ENCODE peak calls at places on chromosomes 4 and X, in ten cellular contexts. One of them, this sample, is unnamed.

GRCh38 chrX:40152173-40152705 is 54.5 kb upstream of the BCOR start:
- DNase-seq in psoas muscle: peak
- DNase-seq in frontal cortex: no peak
- DNase-seq in coronary artery: no peak
- DNase-seq in naive thymus-derived CD8-positive, alpha-beta T cell: no peak
- DNase-seq in fibroblast of lung: no peak
- DNase-seq in T-cell: peak
- DNase-seq in posterior cingulate gyrus: peak
- DNase-seq in C1 segment of cervical spinal cord: no peak
- DNase-seq in cerebellum: no peak
- DNase-seq in this sample: no peak

GRCh38 chrX:133580630-133581029 is 165.3 kb upstream of the GPC4 start:
- DNase-seq in psoas muscle: no peak
- DNase-seq in frontal cortex: no peak
- DNase-seq in coronary artery: no peak
- DNase-seq in naive thymus-derived CD8-positive, alpha-beta T cell: no peak
- DNase-seq in fibroblast of lung: peak
- DNase-seq in T-cell: no peak
- DNase-seq in posterior cingulate gyrus: no peak
- DNase-seq in C1 segment of cervical spinal cord: no peak
- DNase-seq in cerebellum: no peak
- DNase-seq in this sample: peak

GRCh38 chr4:133720001-133720400 is 481.6 kb downstream of the PABPC4L start:
- DNase-seq in psoas muscle: no peak
- DNase-seq in frontal cortex: no peak
- DNase-seq in coronary artery: no peak
- DNase-seq in naive thymus-derived CD8-positive, alpha-beta T cell: no peak
- DNase-seq in fibroblast of lung: peak
- DNase-seq in T-cell: no peak
- DNase-seq in posterior cingulate gyrus: no peak
- DNase-seq in C1 segment of cervical spinal cord: no peak
- DNase-seq in cerebellum: no peak
- DNase-seq in this sample: no peak

GRCh38 chrX:11427082-11428033 is 134.1 kb downstream of the AMELX start:
- DNase-seq in psoas muscle: peak
- DNase-seq in frontal cortex: peak
- DNase-seq in coronary artery: no peak
- DNase-seq in naive thymus-derived CD8-positive, alpha-beta T cell: no peak
- DNase-seq in fibroblast of lung: no peak
- DNase-seq in T-cell: no peak
- DNase-seq in posterior cingulate gyrus: peak
- DNase-seq in C1 segment of cervical spinal cord: no peak
- DNase-seq in cerebellum: no peak
- DNase-seq in this sample: no peak

GRCh38 chr4:183434264-183435045 is 10.0 kb upstream of the CDKN2AIP start:
- DNase-seq in psoas muscle: no peak
- DNase-seq in frontal cortex: no peak
- DNase-seq in coronary artery: no peak
- DNase-seq in naive thymus-derived CD8-positive, alpha-beta T cell: no peak
- DNase-seq in fibroblast of lung: no peak
- DNase-seq in T-cell: no peak
- DNase-seq in posterior cingulate gyrus: no peak
- DNase-seq in C1 segment of cervical spinal cord: no peak
- DNase-seq in cerebellum: no peak
- DNase-seq in this sample: no peak

GRCh38 chr4:111773858-111774257 is 371.4 kb upstream of the FAM241A start:
- DNase-seq in psoas muscle: no peak
- DNase-seq in frontal cortex: no peak
- DNase-seq in coronary artery: no peak
- DNase-seq in naive thymus-derived CD8-positive, alpha-beta T cell: no peak
- DNase-seq in fibroblast of lung: no peak
- DNase-seq in T-cell: no peak
- DNase-seq in posterior cingulate gyrus: no peak
- DNase-seq in C1 segment of cervical spinal cord: no peak
- DNase-seq in cerebellum: no peak
- DNase-seq in this sample: no peak

GRCh38 chr4:19774690-19775256 is 476.9 kb upstream of the SLIT2 start:
- DNase-seq in psoas muscle: no peak
- DNase-seq in frontal cortex: no peak
- DNase-seq in coronary artery: no peak
- DNase-seq in naive thymus-derived CD8-positive, alpha-beta T cell: no peak
- DNase-seq in fibroblast of lung: peak
- DNase-seq in T-cell: no peak
- DNase-seq in posterior cingulate gyrus: no peak
- DNase-seq in C1 segment of cervical spinal cord: no peak
- DNase-seq in cerebellum: no peak
- DNase-seq in this sample: no peak

GRCh38 chr4:68129793-68130192 is at the start of gene TMPRSS11F:
- DNase-seq in psoas muscle: no peak
- DNase-seq in frontal cortex: no peak
- DNase-seq in coronary artery: no peak
- DNase-seq in naive thymus-derived CD8-positive, alpha-beta T cell: no peak
- DNase-seq in fibroblast of lung: no peak
- DNase-seq in T-cell: no peak
- DNase-seq in posterior cingulate gyrus: no peak
- DNase-seq in C1 segment of cervical spinal cord: no peak
- DNase-seq in cerebellum: no peak
- DNase-seq in this sample: no peak

GRCh38 chr4:75287738-75288517 is 226.3 kb downstream of the RCHY1 start:
- DNase-seq in psoas muscle: no peak
- DNase-seq in frontal cortex: no peak
- DNase-seq in coronary artery: no peak
- DNase-seq in naive thymus-derived CD8-positive, alpha-beta T cell: no peak
- DNase-seq in fibroblast of lung: no peak
- DNase-seq in T-cell: no peak
- DNase-seq in posterior cingulate gyrus: peak
- DNase-seq in C1 segment of cervical spinal cord: no peak
- DNase-seq in cerebellum: no peak
- DNase-seq in this sample: no peak

GRCh38 chr4:183014361-183015084 is 84.5 kb upstream of the WWC2 start:
- DNase-seq in psoas muscle: no peak
- DNase-seq in frontal cortex: no peak
- DNase-seq in coronary artery: no peak
- DNase-seq in naive thymus-derived CD8-positive, alpha-beta T cell: no peak
- DNase-seq in fibroblast of lung: no peak
- DNase-seq in T-cell: no peak
- DNase-seq in posterior cingulate gyrus: no peak
- DNase-seq in C1 segment of cervical spinal cord: no peak
- DNase-seq in cerebellum: no peak
- DNase-seq in this sample: no peak

GRCh38 chrX:140346711-140347110 is 158.2 kb downstream of the SOX3 start:
- DNase-seq in psoas muscle: no peak
- DNase-seq in frontal cortex: no peak
- DNase-seq in coronary artery: no peak
- DNase-seq in naive thymus-derived CD8-positive, alpha-beta T cell: no peak
- DNase-seq in fibroblast of lung: peak
- DNase-seq in T-cell: no peak
- DNase-seq in posterior cingulate gyrus: no peak
- DNase-seq in C1 segment of cervical spinal cord: no peak
- DNase-seq in cerebellum: no peak
- DNase-seq in this sample: no peak

GRCh38 chrX:7798327-7798726 is 44.6 kb upstream of the VCX start:
- DNase-seq in psoas muscle: no peak
- DNase-seq in frontal cortex: no peak
- DNase-seq in coronary artery: no peak
- DNase-seq in naive thymus-derived CD8-positive, alpha-beta T cell: no peak
- DNase-seq in fibroblast of lung: no peak
- DNase-seq in T-cell: no peak
- DNase-seq in posterior cingulate gyrus: no peak
- DNase-seq in C1 segment of cervical spinal cord: no peak
- DNase-seq in cerebellum: no peak
- DNase-seq in this sample: no peak

GRCh38 chrX:30626402-30626801 is 26.8 kb upstream of the GK start:
- DNase-seq in psoas muscle: no peak
- DNase-seq in frontal cortex: no peak
- DNase-seq in coronary artery: no peak
- DNase-seq in naive thymus-derived CD8-positive, alpha-beta T cell: no peak
- DNase-seq in fibroblast of lung: no peak
- DNase-seq in T-cell: no peak
- DNase-seq in posterior cingulate gyrus: no peak
- DNase-seq in C1 segment of cervical spinal cord: no peak
- DNase-seq in cerebellum: no peak
- DNase-seq in this sample: no peak

GRCh38 chr4:67014592-67014991 is 530.7 kb downstream of the CENPC start:
- DNase-seq in psoas muscle: no peak
- DNase-seq in frontal cortex: no peak
- DNase-seq in coronary artery: no peak
- DNase-seq in naive thymus-derived CD8-positive, alpha-beta T cell: no peak
- DNase-seq in fibroblast of lung: no peak
- DNase-seq in T-cell: no peak
- DNase-seq in posterior cingulate gyrus: no peak
- DNase-seq in C1 segment of cervical spinal cord: no peak
- DNase-seq in cerebellum: no peak
- DNase-seq in this sample: no peak

GRCh38 chrX:134821901-134822300 is 163.6 kb upstream of the PLAC1 start:
- DNase-seq in psoas muscle: no peak
- DNase-seq in frontal cortex: no peak
- DNase-seq in coronary artery: no peak
- DNase-seq in naive thymus-derived CD8-positive, alpha-beta T cell: no peak
- DNase-seq in fibroblast of lung: no peak
- DNase-seq in T-cell: no peak
- DNase-seq in posterior cingulate gyrus: no peak
- DNase-seq in C1 segment of cervical spinal cord: no peak
- DNase-seq in cerebellum: no peak
- DNase-seq in this sample: no peak

GRCh38 chr4:47615385-47615784 is 130.3 kb downstream of the ATP10D start:
- DNase-seq in psoas muscle: no peak
- DNase-seq in frontal cortex: no peak
- DNase-seq in coronary artery: no peak
- DNase-seq in naive thymus-derived CD8-positive, alpha-beta T cell: no peak
- DNase-seq in fibroblast of lung: peak
- DNase-seq in T-cell: no peak
- DNase-seq in posterior cingulate gyrus: no peak
- DNase-seq in C1 segment of cervical spinal cord: no peak
- DNase-seq in cerebellum: no peak
- DNase-seq in this sample: no peak

GRCh38 chrX:33087411-33087810 is 123.9 kb downstream of the DMD start:
- DNase-seq in psoas muscle: no peak
- DNase-seq in frontal cortex: no peak
- DNase-seq in coronary artery: no peak
- DNase-seq in naive thymus-derived CD8-positive, alpha-beta T cell: no peak
- DNase-seq in fibroblast of lung: no peak
- DNase-seq in T-cell: no peak
- DNase-seq in posterior cingulate gyrus: no peak
- DNase-seq in C1 segment of cervical spinal cord: no peak
- DNase-seq in cerebellum: no peak
- DNase-seq in this sample: no peak